ENCODE peak calls at places on chromosomes 1 and 21, in five cellular contexts. One of them, this sample, is unnamed.

GRCh38 chr1:178344513-178345077 is 152.2 kb downstream of the CLEC20A start:
- DNase-seq in stimulated activated CD4-positive, alpha-beta T cell treated with anti-CD3 and anti-CD28 coated beads, Interleukin-12 subunit alpha, Interleukin-12 subunit beta, amount 100 ng/mL, for 48 hours: no peak
- DNase-seq in mucosa of gallbladder: no peak
- DNase-seq in AG04450: peak
- DNase-seq in AG10803: peak
- DNase-seq in this sample: no peak

GRCh38 chr1:205629751-205630150 is 2.1 kb downstream of the ELK4 start:
- DNase-seq in stimulated activated CD4-positive, alpha-beta T cell treated with anti-CD3 and anti-CD28 coated beads, Interleukin-12 subunit alpha, Interleukin-12 subunit beta, amount 100 ng/mL, for 48 hours: no peak
- DNase-seq in mucosa of gallbladder: no peak
- DNase-seq in AG04450: no peak
- DNase-seq in AG10803: no peak
- DNase-seq in this sample: no peak

GRCh38 chr1:225882699-225883615 is 777 bp upstream of the TMEM63A start:
- DNase-seq in stimulated activated CD4-positive, alpha-beta T cell treated with anti-CD3 and anti-CD28 coated beads, Interleukin-12 subunit alpha, Interleukin-12 subunit beta, amount 100 ng/mL, for 48 hours: no peak
- DNase-seq in mucosa of gallbladder: peak
- DNase-seq in AG04450: no peak
- DNase-seq in AG10803: peak
- DNase-seq in this sample: peak

GRCh38 chr1:92410706-92411105 is 76.0 kb downstream of the GFI1 start:
- DNase-seq in stimulated activated CD4-positive, alpha-beta T cell treated with anti-CD3 and anti-CD28 coated beads, Interleukin-12 subunit alpha, Interleukin-12 subunit beta, amount 100 ng/mL, for 48 hours: no peak
- DNase-seq in mucosa of gallbladder: no peak
- DNase-seq in AG04450: no peak
- DNase-seq in AG10803: no peak
- DNase-seq in this sample: no peak

GRCh38 chr1:91018006-91018405 is 3.8 kb downstream of the ZNF644 start:
- DNase-seq in stimulated activated CD4-positive, alpha-beta T cell treated with anti-CD3 and anti-CD28 coated beads, Interleukin-12 subunit alpha, Interleukin-12 subunit beta, amount 100 ng/mL, for 48 hours: no peak
- DNase-seq in mucosa of gallbladder: no peak
- DNase-seq in AG04450: no peak
- DNase-seq in AG10803: peak
- DNase-seq in this sample: no peak

GRCh38 chr1:165068716-165069115 is 287.8 kb downstream of the LMX1A start:
- DNase-seq in stimulated activated CD4-positive, alpha-beta T cell treated with anti-CD3 and anti-CD28 coated beads, Interleukin-12 subunit alpha, Interleukin-12 subunit beta, amount 100 ng/mL, for 48 hours: no peak
- DNase-seq in mucosa of gallbladder: no peak
- DNase-seq in AG04450: no peak
- DNase-seq in AG10803: no peak
- DNase-seq in this sample: no peak

GRCh38 chr1:147515046-147515869 is 26.0 kb upstream of the BCL9 start:
- DNase-seq in stimulated activated CD4-positive, alpha-beta T cell treated with anti-CD3 and anti-CD28 coated beads, Interleukin-12 subunit alpha, Interleukin-12 subunit beta, amount 100 ng/mL, for 48 hours: no peak
- DNase-seq in mucosa of gallbladder: peak
- DNase-seq in AG04450: no peak
- DNase-seq in AG10803: peak
- DNase-seq in this sample: no peak

GRCh38 chr21:36203603-36203889 is 46.9 kb downstream of the DOP1B start:
- DNase-seq in stimulated activated CD4-positive, alpha-beta T cell treated with anti-CD3 and anti-CD28 coated beads, Interleukin-12 subunit alpha, Interleukin-12 subunit beta, amount 100 ng/mL, for 48 hours: peak
- DNase-seq in mucosa of gallbladder: peak
- DNase-seq in AG04450: peak
- DNase-seq in AG10803: peak
- DNase-seq in this sample: peak

GRCh38 chr1:185441608-185442007 is 124.6 kb upstream of the IVNS1ABP start:
- DNase-seq in stimulated activated CD4-positive, alpha-beta T cell treated with anti-CD3 and anti-CD28 coated beads, Interleukin-12 subunit alpha, Interleukin-12 subunit beta, amount 100 ng/mL, for 48 hours: no peak
- DNase-seq in mucosa of gallbladder: no peak
- DNase-seq in AG04450: peak
- DNase-seq in AG10803: peak
- DNase-seq in this sample: peak

GRCh38 chr1:1670866-1671265 is 12.1 kb upstream of the CDK11B start:
- DNase-seq in stimulated activated CD4-positive, alpha-beta T cell treated with anti-CD3 and anti-CD28 coated beads, Interleukin-12 subunit alpha, Interleukin-12 subunit beta, amount 100 ng/mL, for 48 hours: no peak
- DNase-seq in mucosa of gallbladder: no peak
- DNase-seq in AG04450: no peak
- DNase-seq in AG10803: no peak
- DNase-seq in this sample: peak

GRCh38 chr1:64172458-64172983 is 30.9 kb upstream of the UBE2U start:
- DNase-seq in stimulated activated CD4-positive, alpha-beta T cell treated with anti-CD3 and anti-CD28 coated beads, Interleukin-12 subunit alpha, Interleukin-12 subunit beta, amount 100 ng/mL, for 48 hours: no peak
- DNase-seq in mucosa of gallbladder: no peak
- DNase-seq in AG04450: no peak
- DNase-seq in AG10803: peak
- DNase-seq in this sample: no peak

GRCh38 chr1:52400131-52400530 is 4.1 kb downstream of the ORC1 start:
- DNase-seq in stimulated activated CD4-positive, alpha-beta T cell treated with anti-CD3 and anti-CD28 coated beads, Interleukin-12 subunit alpha, Interleukin-12 subunit beta, amount 100 ng/mL, for 48 hours: no peak
- DNase-seq in mucosa of gallbladder: no peak
- DNase-seq in AG04450: no peak
- DNase-seq in AG10803: no peak
- DNase-seq in this sample: no peak

GRCh38 chr1:18740617-18741016 is 110.0 kb downstream of the PAX7 start:
- DNase-seq in stimulated activated CD4-positive, alpha-beta T cell treated with anti-CD3 and anti-CD28 coated beads, Interleukin-12 subunit alpha, Interleukin-12 subunit beta, amount 100 ng/mL, for 48 hours: no peak
- DNase-seq in mucosa of gallbladder: no peak
- DNase-seq in AG04450: no peak
- DNase-seq in AG10803: no peak
- DNase-seq in this sample: no peak

GRCh38 chr1:56456426-56457101 is 122.8 kb downstream of the PLPP3 start:
- DNase-seq in stimulated activated CD4-positive, alpha-beta T cell treated with anti-CD3 and anti-CD28 coated beads, Interleukin-12 subunit alpha, Interleukin-12 subunit beta, amount 100 ng/mL, for 48 hours: no peak
- DNase-seq in mucosa of gallbladder: peak
- DNase-seq in AG04450: no peak
- DNase-seq in AG10803: peak
- DNase-seq in this sample: peak